ENCODE peak calls at places on chromosomes 16 and 17, in seven cellular contexts. One of them, this sample, is unnamed.

GRCh38 chr17:78001612-78002011 is 43.1 kb downstream of the TNRC6C start:
- DNase-seq in GM10248: no peak
- DNase-seq in neural crest cell: no peak
- DNase-seq in cardiac fibroblast: no peak
- DNase-seq in ovary: no peak
- DNase-seq in testis: no peak
- DNase-seq in astrocyte of the cerebellum: no peak
- DNase-seq in this sample: no peak

GRCh38 chr17:37791434-37791833 is 46.6 kb upstream of the HNF1B start:
- DNase-seq in GM10248: peak
- DNase-seq in neural crest cell: no peak
- DNase-seq in cardiac fibroblast: peak
- DNase-seq in ovary: no peak
- DNase-seq in testis: peak
- DNase-seq in astrocyte of the cerebellum: no peak
- DNase-seq in this sample: no peak

GRCh38 chr17:3976675-3977171 is 12.5 kb upstream of the ATP2A3 start:
- DNase-seq in GM10248: no peak
- DNase-seq in neural crest cell: no peak
- DNase-seq in cardiac fibroblast: no peak
- DNase-seq in ovary: peak
- DNase-seq in testis: peak
- DNase-seq in astrocyte of the cerebellum: no peak
- DNase-seq in this sample: no peak

GRCh38 chr16:2468142-2468724 is 2.9 kb upstream of the NTN3 start:
- DNase-seq in GM10248: peak
- DNase-seq in neural crest cell: no peak
- DNase-seq in cardiac fibroblast: no peak
- DNase-seq in ovary: no peak
- DNase-seq in testis: no peak
- DNase-seq in astrocyte of the cerebellum: no peak
- DNase-seq in this sample: no peak

GRCh38 chr16:47045459-47045858 is 72.0 kb upstream of the DNAJA2 start:
- DNase-seq in GM10248: no peak
- DNase-seq in neural crest cell: no peak
- DNase-seq in cardiac fibroblast: no peak
- DNase-seq in ovary: no peak
- DNase-seq in testis: no peak
- DNase-seq in astrocyte of the cerebellum: no peak
- DNase-seq in this sample: no peak

GRCh38 chr17:77306790-77307478 is 166.2 kb downstream of the SEC14L1 start:
- DNase-seq in GM10248: no peak
- DNase-seq in neural crest cell: no peak
- DNase-seq in cardiac fibroblast: no peak
- DNase-seq in ovary: no peak
- DNase-seq in testis: no peak
- DNase-seq in astrocyte of the cerebellum: no peak
- DNase-seq in this sample: no peak

GRCh38 chr17:4547118-4547906 is 7.9 kb downstream of the MYBBP1A start:
- DNase-seq in GM10248: no peak
- DNase-seq in neural crest cell: no peak
- DNase-seq in cardiac fibroblast: no peak
- DNase-seq in ovary: no peak
- DNase-seq in testis: no peak
- DNase-seq in astrocyte of the cerebellum: no peak
- DNase-seq in this sample: no peak

GRCh38 chr16:75750516-75750915 is 24.2 kb upstream of the CPHXL start:
- DNase-seq in GM10248: no peak
- DNase-seq in neural crest cell: no peak
- DNase-seq in cardiac fibroblast: no peak
- DNase-seq in ovary: no peak
- DNase-seq in testis: no peak
- DNase-seq in astrocyte of the cerebellum: no peak
- DNase-seq in this sample: no peak

GRCh38 chr17:19250421-19251141 is 13.4 kb downstream of the EPN2 start:
- DNase-seq in GM10248: no peak
- DNase-seq in neural crest cell: no peak
- DNase-seq in cardiac fibroblast: no peak
- DNase-seq in ovary: peak
- DNase-seq in testis: peak
- DNase-seq in astrocyte of the cerebellum: no peak
- DNase-seq in this sample: no peak

GRCh38 chr17:79781012-79781665 is 3.2 kb downstream of the CBX2 start:
- DNase-seq in GM10248: no peak
- DNase-seq in neural crest cell: no peak
- DNase-seq in cardiac fibroblast: no peak
- DNase-seq in ovary: no peak
- DNase-seq in testis: no peak
- DNase-seq in astrocyte of the cerebellum: no peak
- DNase-seq in this sample: no peak

GRCh38 chr16:754208-755097 is 6.1 kb upstream of the MSLN start:
- DNase-seq in GM10248: no peak
- DNase-seq in neural crest cell: no peak
- DNase-seq in cardiac fibroblast: no peak
- DNase-seq in ovary: no peak
- DNase-seq in testis: no peak
- DNase-seq in astrocyte of the cerebellum: no peak
- DNase-seq in this sample: no peak

GRCh38 chr16:71626018-71626857 is at the start of gene MARVELD3:
- DNase-seq in GM10248: peak
- DNase-seq in neural crest cell: no peak
- DNase-seq in cardiac fibroblast: no peak
- DNase-seq in ovary: peak
- DNase-seq in testis: peak
- DNase-seq in astrocyte of the cerebellum: no peak
- DNase-seq in this sample: no peak

GRCh38 chr17:37824534-37825485 is 80.0 kb upstream of the HNF1B start:
- DNase-seq in GM10248: no peak
- DNase-seq in neural crest cell: no peak
- DNase-seq in cardiac fibroblast: peak
- DNase-seq in ovary: no peak
- DNase-seq in testis: no peak
- DNase-seq in astrocyte of the cerebellum: peak
- DNase-seq in this sample: no peak

GRCh38 chr16:52545544-52546262 is 1.2 kb downstream of the TOX3 start:
- DNase-seq in GM10248: peak
- DNase-seq in neural crest cell: peak
- DNase-seq in cardiac fibroblast: no peak
- DNase-seq in ovary: no peak
- DNase-seq in testis: no peak
- DNase-seq in astrocyte of the cerebellum: no peak
- DNase-seq in this sample: no peak

GRCh38 chr16:75584108-75584507 is 17.9 kb downstream of the GABARAPL2 start:
- DNase-seq in GM10248: no peak
- DNase-seq in neural crest cell: no peak
- DNase-seq in cardiac fibroblast: no peak
- DNase-seq in ovary: no peak
- DNase-seq in testis: no peak
- DNase-seq in astrocyte of the cerebellum: no peak
- DNase-seq in this sample: no peak

GRCh38 chr16:49737541-49737940 is 118.4 kb downstream of the ZNF423 start:
- DNase-seq in GM10248: no peak
- DNase-seq in neural crest cell: no peak
- DNase-seq in cardiac fibroblast: no peak
- DNase-seq in ovary: no peak
- DNase-seq in testis: no peak
- DNase-seq in astrocyte of the cerebellum: no peak
- DNase-seq in this sample: no peak

GRCh38 chr17:17524091-17524490 is 27.9 kb upstream of the RASD1 start:
- DNase-seq in GM10248: no peak
- DNase-seq in neural crest cell: no peak
- DNase-seq in cardiac fibroblast: no peak
- DNase-seq in ovary: no peak
- DNase-seq in testis: no peak
- DNase-seq in astrocyte of the cerebellum: no peak
- DNase-seq in this sample: no peak

GRCh38 chr17:3683054-3683511 is 12.9 kb downstream of the P2RX5 start:
- DNase-seq in GM10248: peak
- DNase-seq in neural crest cell: peak
- DNase-seq in cardiac fibroblast: peak
- DNase-seq in ovary: no peak
- DNase-seq in testis: no peak
- DNase-seq in astrocyte of the cerebellum: no peak
- DNase-seq in this sample: peak

GRCh38 chr17:78316115-78316866 is 43.6 kb downstream of the SOCS3 start:
- DNase-seq in GM10248: peak
- DNase-seq in neural crest cell: no peak
- DNase-seq in cardiac fibroblast: no peak
- DNase-seq in ovary: no peak
- DNase-seq in testis: no peak
- DNase-seq in astrocyte of the cerebellum: no peak
- DNase-seq in this sample: no peak

GRCh38 chr16:67279296-67280089 is at the start of gene PLEKHG4:
- DNase-seq in GM10248: peak
- DNase-seq in neural crest cell: peak
- DNase-seq in cardiac fibroblast: peak
- DNase-seq in ovary: peak
- DNase-seq in testis: peak
- DNase-seq in astrocyte of the cerebellum: no peak
- DNase-seq in this sample: peak

GRCh38 chr17:15914400-15915165 is 30.3 kb upstream of the ADORA2B start:
- DNase-seq in GM10248: no peak
- DNase-seq in neural crest cell: no peak
- DNase-seq in cardiac fibroblast: peak
- DNase-seq in ovary: no peak
- DNase-seq in testis: no peak
- DNase-seq in astrocyte of the cerebellum: no peak
- DNase-seq in this sample: no peak

GRCh38 chr16:51034481-51035109 is 116.5 kb downstream of the SALL1 start:
- DNase-seq in GM10248: no peak
- DNase-seq in neural crest cell: no peak
- DNase-seq in cardiac fibroblast: no peak
- DNase-seq in ovary: no peak
- DNase-seq in testis: no peak
- DNase-seq in astrocyte of the cerebellum: no peak
- DNase-seq in this sample: no peak

GRCh38 chr16:25606069-25606468 is 85.7 kb upstream of the HS3ST4 start:
- DNase-seq in GM10248: no peak
- DNase-seq in neural crest cell: no peak
- DNase-seq in cardiac fibroblast: no peak
- DNase-seq in ovary: no peak
- DNase-seq in testis: no peak
- DNase-seq in astrocyte of the cerebellum: no peak
- DNase-seq in this sample: no peak

GRCh38 chr17:75910699-75911098 is 6.0 kb upstream of the MRPL38 start:
- DNase-seq in GM10248: no peak
- DNase-seq in neural crest cell: no peak
- DNase-seq in cardiac fibroblast: no peak
- DNase-seq in ovary: no peak
- DNase-seq in testis: no peak
- DNase-seq in astrocyte of the cerebellum: no peak
- DNase-seq in this sample: no peak

GRCh38 chr17:17693253-17693954 is 12.1 kb downstream of the RAI1 start:
- DNase-seq in GM10248: no peak
- DNase-seq in neural crest cell: peak
- DNase-seq in cardiac fibroblast: no peak
- DNase-seq in ovary: peak
- DNase-seq in testis: peak
- DNase-seq in astrocyte of the cerebellum: no peak
- DNase-seq in this sample: no peak

GRCh38 chr17:33686171-33686570 is 393.1 kb upstream of the ASIC2 start:
- DNase-seq in GM10248: peak
- DNase-seq in neural crest cell: peak
- DNase-seq in cardiac fibroblast: no peak
- DNase-seq in ovary: no peak
- DNase-seq in testis: peak
- DNase-seq in astrocyte of the cerebellum: no peak
- DNase-seq in this sample: no peak
- TF ChIP-seq CTCF in GM10248: peak
- TF ChIP-seq CTCF in neural crest cell: peak
- TF ChIP-seq CTCF in cardiac fibroblast: no peak
- TF ChIP-seq CTCF in ovary: no peak
- TF ChIP-seq CTCF in testis: no peak
- TF ChIP-seq CTCF in astrocyte of the cerebellum: no peak
- TF ChIP-seq CTCF in this sample: peak

DNA sequence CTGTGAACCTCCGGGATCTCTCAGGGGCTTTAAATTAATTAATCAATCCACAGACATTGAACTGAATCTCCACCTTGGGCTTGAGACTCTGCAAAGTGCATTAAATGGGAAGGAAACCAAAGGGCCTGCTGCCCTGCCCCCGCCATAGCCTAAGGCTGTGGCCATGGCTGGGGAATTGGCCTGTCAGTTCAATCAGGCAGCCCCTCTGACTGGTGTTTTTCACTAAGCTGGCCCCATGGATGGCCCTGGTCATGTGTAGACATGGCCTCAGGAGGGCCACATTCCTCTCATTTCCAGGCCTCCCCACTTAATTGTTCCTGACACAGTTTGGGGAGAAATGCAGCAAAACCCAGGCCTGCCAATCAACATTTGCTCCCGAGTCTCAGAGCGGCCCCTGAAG is 499.8 kb downstream of the WWOX start:
- DNase-seq in GM10248: no peak
- DNase-seq in neural crest cell: no peak
- DNase-seq in cardiac fibroblast: no peak
- DNase-seq in ovary: no peak
- DNase-seq in testis: no peak
- DNase-seq in astrocyte of the cerebellum: no peak
- DNase-seq in this sample: no peak
- TF ChIP-seq CTCF in GM10248: no peak
- TF ChIP-seq CTCF in neural crest cell: no peak
- TF ChIP-seq CTCF in cardiac fibroblast: no peak
- TF ChIP-seq CTCF in ovary: no peak
- TF ChIP-seq CTCF in testis: no peak
- TF ChIP-seq CTCF in astrocyte of the cerebellum: no peak
- TF ChIP-seq CTCF in this sample: no peak

GRCh38 chr17:29216181-29216580 is 30.5 kb upstream of the CRYBA1 start:
- DNase-seq in GM10248: no peak
- DNase-seq in neural crest cell: no peak
- DNase-seq in cardiac fibroblast: no peak
- DNase-seq in ovary: no peak
- DNase-seq in testis: no peak
- DNase-seq in astrocyte of the cerebellum: no peak
- DNase-seq in this sample: no peak

GRCh38 chr17:29215717-29216116 is 30.9 kb upstream of the CRYBA1 start:
- DNase-seq in GM10248: no peak
- DNase-seq in neural crest cell: no peak
- DNase-seq in cardiac fibroblast: peak
- DNase-seq in ovary: no peak
- DNase-seq in testis: no peak
- DNase-seq in astrocyte of the cerebellum: peak
- DNase-seq in this sample: no peak

GRCh38 chr17:29215174-29215573 is 31.5 kb upstream of the CRYBA1 start:
- DNase-seq in GM10248: no peak
- DNase-seq in neural crest cell: no peak
- DNase-seq in cardiac fibroblast: no peak
- DNase-seq in ovary: no peak
- DNase-seq in testis: no peak
- DNase-seq in astrocyte of the cerebellum: no peak
- DNase-seq in this sample: no peak

GRCh38 chr17:29216856-29217255 is 29.8 kb upstream of the CRYBA1 start:
- DNase-seq in GM10248: no peak
- DNase-seq in neural crest cell: no peak
- DNase-seq in cardiac fibroblast: no peak
- DNase-seq in ovary: no peak
- DNase-seq in testis: no peak
- DNase-seq in astrocyte of the cerebellum: no peak
- DNase-seq in this sample: no peak

GRCh38 chr17:29219378-29220047 is 27.1 kb upstream of the CRYBA1 start:
- DNase-seq in GM10248: peak
- DNase-seq in neural crest cell: peak
- DNase-seq in cardiac fibroblast: peak
- DNase-seq in ovary: peak
- DNase-seq in testis: peak
- DNase-seq in astrocyte of the cerebellum: peak
- DNase-seq in this sample: peak
- TF ChIP-seq CTCF in GM10248: peak
- TF ChIP-seq CTCF in neural crest cell: peak
- TF ChIP-seq CTCF in cardiac fibroblast: peak
- TF ChIP-seq CTCF in ovary: peak
- TF ChIP-seq CTCF in testis: peak
- TF ChIP-seq CTCF in astrocyte of the cerebellum: peak
- TF ChIP-seq CTCF in this sample: peak

GRCh38 chr16:87420401-87421368 is 28.5 kb downstream of the MAP1LC3B start:
- DNase-seq in GM10248: no peak
- DNase-seq in neural crest cell: no peak
- DNase-seq in cardiac fibroblast: no peak
- DNase-seq in ovary: no peak
- DNase-seq in testis: no peak
- DNase-seq in astrocyte of the cerebellum: no peak
- DNase-seq in this sample: no peak
- TF ChIP-seq CTCF in GM10248: no peak
- TF ChIP-seq CTCF in neural crest cell: no peak
- TF ChIP-seq CTCF in cardiac fibroblast: peak
- TF ChIP-seq CTCF in ovary: no peak
- TF ChIP-seq CTCF in testis: no peak
- TF ChIP-seq CTCF in astrocyte of the cerebellum: peak
- TF ChIP-seq CTCF in this sample: peak